ENCODE peak calls at places on chromosomes 5 and 9, in five cellular contexts. Y, W, B, J and P are unnamed samples.

GRCh38 chr9:91740713-91741112 is 209.3 kb downstream of the ROR2 start:
- DNase-seq in W (no peak), Y (peak), B (peak), J (no peak), P (no peak)

GRCh38 chr5:167285591-167285990 is 1005.9 kb upstream of the WWC1 start:
- DNase-seq in W (no peak), J (no peak), Y (no peak), B (no peak), P (no peak)

GRCh38 chr5:55232985-55233928 is at the start of gene CCNO:
- DNase-seq in J (peak), Y (peak), B (peak), W (peak), P (peak)

GRCh38 chr9:94861589-94862241 is 135.2 kb downstream of the AOPEP start:
- DNase-seq in Y (no peak), J (no peak), B (no peak), W (no peak), P (no peak)

GRCh38 chr9:22529426-22530199 is 83.0 kb downstream of the DMRTA1 start:
- DNase-seq in B (no peak), J (no peak), Y (no peak), W (no peak), P (no peak)

GRCh38 chr5:5252106-5252505 is 112.0 kb downstream of the ADAMTS16 start:
- DNase-seq in W (no peak), Y (no peak), J (no peak), B (no peak), P (no peak)

GRCh38 chr9:97860451-97861147 is 7.6 kb downstream of the FOXE1 start:
- DNase-seq in W (no peak), Y (no peak), B (no peak), J (no peak), P (no peak)

GRCh38 chr5:126015244-126016054 is 407.8 kb upstream of the GRAMD2B start:
- DNase-seq in B (no peak), Y (no peak), J (peak), W (no peak), P (no peak)

GRCh38 chr9:109290385-109290784 is 30.5 kb downstream of the EPB41L4B start:
- DNase-seq in Y (no peak), W (no peak), J (no peak), B (no peak), P (no peak)

GRCh38 chr5:169609716-169610115 is 26.1 kb downstream of the SPDL1 start:
- DNase-seq in Y (no peak), J (no peak), B (no peak), W (no peak), P (peak)

GRCh38 chr9:75333624-75334023 is 245.3 kb downstream of the OSTF1 start:
- DNase-seq in W (no peak), B (no peak), J (no peak), Y (no peak), P (no peak)

GRCh38 chr9:105264380-105264779 is 19.9 kb downstream of the SLC44A1 start:
- DNase-seq in W (no peak), B (no peak), Y (no peak), J (no peak), P (no peak)

GRCh38 chr5:77863181-77863580 is 87.0 kb upstream of the TBCA start:
- DNase-seq in W (no peak), J (no peak), B (no peak), Y (no peak), P (no peak)

GRCh38 chr9:99169982-99170761 is 51.6 kb downstream of the ALG2 start:
- DNase-seq in B (no peak), W (no peak), J (peak), Y (no peak), P (no peak)

GRCh38 chr5:14523243-14524034 is 58.2 kb upstream of the OTULINL start:
- DNase-seq in J (no peak), B (no peak), W (no peak), Y (no peak), P (no peak)

GRCh38 chr9:133114451-133114885 is 6.6 kb downstream of the RALGDS start:
- DNase-seq in Y (peak), J (peak), B (peak), W (no peak), P (peak)

GRCh38 chr5:54837939-54838457 is 147.4 kb downstream of the ESM1 start:
- DNase-seq in W (no peak), J (no peak), Y (no peak), B (no peak), P (no peak)

GRCh38 chr9:94788706-94789105 is 62.2 kb downstream of the AOPEP start:
- DNase-seq in J (no peak), B (no peak), Y (no peak), W (no peak), P (no peak)

GRCh38 chr5:51567636-51568035 is 184.4 kb downstream of the ISL1 start:
- DNase-seq in W (no peak), Y (no peak), B (no peak), J (no peak), P (no peak)

GRCh38 chr9:124511426-124511840 is 4.2 kb upstream of the NR5A1 start:
- DNase-seq in Y (no peak), W (no peak), B (no peak), J (peak), P (peak)

DNA sequence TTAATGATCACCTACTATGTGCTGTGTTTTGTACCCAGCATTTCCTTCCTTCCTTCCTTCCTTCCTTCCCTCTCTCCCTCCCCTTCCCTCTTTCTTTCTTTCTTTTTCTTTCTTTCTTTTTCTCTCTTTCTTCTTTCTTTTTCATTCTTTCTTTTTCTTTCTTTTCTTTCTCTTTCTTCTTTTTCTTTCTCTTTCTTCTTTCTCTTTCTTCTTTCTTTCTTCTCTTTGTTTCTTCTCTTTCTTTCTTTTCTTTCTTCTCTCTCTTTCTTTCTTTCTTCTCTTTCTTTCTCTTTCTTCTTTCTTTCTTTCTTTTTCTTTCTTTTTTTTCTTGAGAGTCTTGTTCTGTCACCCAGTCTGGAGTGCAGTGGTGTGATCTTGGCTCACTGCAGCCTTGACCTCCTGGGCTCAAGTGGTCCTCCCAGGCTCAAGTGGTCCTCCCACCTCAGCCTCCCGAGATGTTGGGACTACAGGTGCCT is 165.7 kb upstream of the MVB12B start:
- DNase-seq in J (no peak), B (no peak), Y (no peak), W (no peak), P (no peak)
- TF ChIP-seq CTCF in J (no peak), B (no peak), Y (no peak), W (no peak), P (no peak)

DNA sequence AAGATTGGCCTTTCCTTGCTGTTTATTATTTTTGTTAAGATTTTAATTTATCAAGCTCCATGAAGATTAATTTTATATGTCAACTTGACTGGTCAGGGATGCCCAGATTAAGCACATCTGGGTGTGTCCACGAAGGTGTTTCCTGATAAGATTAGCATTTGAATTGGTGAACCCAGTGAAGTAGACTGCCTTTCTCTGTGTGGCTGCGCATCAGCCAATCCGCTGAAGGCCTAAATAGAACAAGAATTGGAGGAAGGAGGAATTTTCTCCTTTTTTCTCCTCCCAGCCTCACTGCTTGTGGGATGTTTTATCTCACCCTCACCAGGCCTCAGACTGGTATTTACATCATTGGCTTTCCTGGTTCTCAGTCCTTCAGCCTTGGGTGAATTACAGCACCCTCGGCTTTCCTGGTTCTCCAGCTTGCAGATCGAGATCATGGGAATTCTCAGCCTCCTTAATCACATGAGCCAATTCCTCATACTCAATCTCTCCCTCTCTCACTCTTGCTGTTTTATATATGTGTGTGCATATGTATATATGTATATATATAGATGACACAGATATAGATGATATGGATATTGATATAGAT is 135.4 kb upstream of the SPEF2 start:
- DNase-seq in J (no peak), B (no peak), Y (no peak), W (no peak), P (no peak)
- H3K27ac ChIP-seq in J (no peak), B (no peak), Y (no peak), W (no peak), P (peak)

DNA sequence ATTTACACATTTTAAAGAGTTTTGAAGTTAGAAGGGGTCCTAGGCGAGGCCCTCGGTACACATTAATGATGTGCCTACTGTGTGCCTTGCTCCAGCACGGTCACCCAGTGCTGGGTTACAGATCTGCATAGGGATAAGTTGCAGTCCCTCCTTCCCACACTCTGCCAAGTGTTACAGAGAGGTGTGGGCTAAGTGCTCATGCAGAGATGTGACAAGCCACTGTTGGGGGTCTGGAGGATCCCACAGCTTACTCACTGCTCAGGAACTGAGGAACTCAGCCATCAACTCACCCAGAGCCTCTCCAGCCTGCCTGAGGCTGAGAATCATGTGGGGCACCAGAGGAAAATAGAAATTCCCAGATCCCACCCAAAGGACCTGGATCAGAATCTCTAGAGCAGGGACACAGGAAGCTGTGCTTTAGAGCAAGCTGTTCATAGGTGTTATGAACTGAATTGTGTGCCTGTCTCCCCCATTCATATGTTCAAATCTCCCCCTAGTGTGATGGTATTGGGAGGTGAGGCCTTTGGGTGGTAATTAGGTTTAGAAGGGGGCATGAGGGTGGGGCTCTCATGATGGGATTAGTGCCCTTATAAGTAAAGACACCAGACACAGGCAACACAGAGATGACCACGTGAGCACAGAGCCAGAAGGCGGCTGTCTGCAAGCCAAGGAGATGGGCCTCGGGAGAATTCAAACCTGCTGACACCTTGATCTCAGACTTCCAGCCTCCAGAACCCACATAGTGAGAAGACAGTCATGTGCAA is 164.1 kb downstream of the HSD17B3 start:
- DNase-seq in B (peak), W (no peak), J (no peak), Y (no peak), P (no peak)
- H3K4me3 ChIP-seq in B (peak), W (no peak), J (no peak), Y (no peak), P (no peak)

GRCh38 chr5:163565931-163566608 is 60.7 kb downstream of the MAT2B start:
- DNase-seq in J (no peak), Y (no peak), W (peak), B (no peak), P (no peak)
- TF ChIP-seq CTCF in J (no peak), Y (no peak), W (no peak), B (no peak), P (no peak)